ENCODE peak calls at places on chromosomes 6 and 20, in seven cellular contexts. One of them, this sample, is unnamed.

GRCh38 chr6:40274058-40274457 is 313.1 kb downstream of the LRFN2 start:
- DNase-seq in A549: no peak
- DNase-seq in fibroblast of lung: no peak
- DNase-seq in PC-3: no peak
- DNase-seq in CD8-positive, alpha-beta T cell: no peak
- DNase-seq in mesendoderm: no peak
- DNase-seq in ELF-1: no peak
- DNase-seq in this sample: no peak

GRCh38 chr20:57938158-57939108 is 228.6 kb upstream of the PMEPA1 start:
- DNase-seq in mesendoderm: peak
- DNase-seq in fibroblast of lung: peak
- DNase-seq in ELF-1: peak
- DNase-seq in CD8-positive, alpha-beta T cell: no peak
- DNase-seq in PC-3: no peak
- DNase-seq in A549: no peak
- DNase-seq in this sample: no peak

GRCh38 chr20:33862709-33863403 is 51.7 kb downstream of the CHMP4B start:
- DNase-seq in A549: peak
- DNase-seq in CD8-positive, alpha-beta T cell: peak
- DNase-seq in mesendoderm: peak
- DNase-seq in ELF-1: peak
- DNase-seq in PC-3: peak
- DNase-seq in fibroblast of lung: peak
- DNase-seq in this sample: peak

GRCh38 chr6:1310628-1311399 is 1.1 kb upstream of the FOXQ1 start:
- DNase-seq in A549: no peak
- DNase-seq in ELF-1: peak
- DNase-seq in mesendoderm: peak
- DNase-seq in PC-3: peak
- DNase-seq in fibroblast of lung: no peak
- DNase-seq in CD8-positive, alpha-beta T cell: no peak
- DNase-seq in this sample: peak

GRCh38 chr6:158161566-158162254 is 6.4 kb downstream of the SERAC1 start:
- DNase-seq in fibroblast of lung: no peak
- DNase-seq in PC-3: no peak
- DNase-seq in A549: no peak
- DNase-seq in CD8-positive, alpha-beta T cell: no peak
- DNase-seq in ELF-1: peak
- DNase-seq in mesendoderm: peak
- DNase-seq in this sample: no peak

GRCh38 chr6:16236648-16237199 is 1.7 kb upstream of the GMPR start:
- DNase-seq in ELF-1: no peak
- DNase-seq in A549: no peak
- DNase-seq in mesendoderm: no peak
- DNase-seq in fibroblast of lung: peak
- DNase-seq in CD8-positive, alpha-beta T cell: no peak
- DNase-seq in PC-3: peak
- DNase-seq in this sample: no peak

GRCh38 chr6:151284012-151284411 is 44.2 kb downstream of the AKAP12 start:
- DNase-seq in PC-3: peak
- DNase-seq in ELF-1: no peak
- DNase-seq in mesendoderm: no peak
- DNase-seq in CD8-positive, alpha-beta T cell: no peak
- DNase-seq in fibroblast of lung: peak
- DNase-seq in A549: no peak
- DNase-seq in this sample: no peak

GRCh38 chr20:848218-848617 is 14.7 kb downstream of the FAM110A start:
- DNase-seq in A549: no peak
- DNase-seq in mesendoderm: no peak
- DNase-seq in PC-3: no peak
- DNase-seq in fibroblast of lung: no peak
- DNase-seq in ELF-1: no peak
- DNase-seq in CD8-positive, alpha-beta T cell: no peak
- DNase-seq in this sample: no peak

GRCh38 chr20:41047975-41048305 is 19.3 kb downstream of the TOP1 start:
- DNase-seq in mesendoderm: no peak
- DNase-seq in A549: no peak
- DNase-seq in PC-3: peak
- DNase-seq in CD8-positive, alpha-beta T cell: no peak
- DNase-seq in fibroblast of lung: no peak
- DNase-seq in ELF-1: no peak
- DNase-seq in this sample: peak

GRCh38 chr6:163554663-163555062 is 140.1 kb downstream of the QKI start:
- DNase-seq in mesendoderm: peak
- DNase-seq in PC-3: peak
- DNase-seq in A549: peak
- DNase-seq in CD8-positive, alpha-beta T cell: peak
- DNase-seq in ELF-1: peak
- DNase-seq in fibroblast of lung: peak
- DNase-seq in this sample: peak

This sample was measured in osteoblast.